ENCODE peak calls at places on chromosomes 7 and 10, in four cellular contexts. O is SJSA1, S is non-pigmented ciliary epithelial cell, A is EL. M is an unnamed sample.

GRCh38 chr10:67602268-67602950 is 93.6 kb downstream of the CTNNA3 start:
- DNase-seq in O (peak; percentile 68), S (peak; percentile 75), A (peak; percentile 97), M (no peak)

GRCh38 chr7:6392712-6393666 is 54.8 kb downstream of the DAGLB start:
- DNase-seq in O (peak; percentile 92), S (no peak), A (peak; percentile 87), M (no peak)

GRCh38 chr10:63010203-63010602 is 122.9 kb upstream of the NRBF2 start:
- DNase-seq in O (no peak), S (no peak), A (no peak), M (no peak)

GRCh38 chr10:102401735-102402511 is 6.4 kb downstream of the NFKB2 start:
- DNase-seq in O (no peak), S (no peak), A (peak; percentile 79), M (no peak)

GRCh38 chr7:68862736-68863135 is 735.5 kb upstream of the AUTS2 start:
- DNase-seq in O (no peak), S (no peak), A (no peak), M (peak; percentile 24)

GRCh38 chr7:40584667-40585433 is 450.0 kb downstream of the SUGCT start:
- DNase-seq in O (no peak), S (no peak), A (peak; percentile 57), M (no peak)

GRCh38 chr7:105013818-105014724 is at the start of gene KMT2E:
- DNase-seq in O (peak; percentile 93), S (no peak), A (peak; percentile 87), M (peak; percentile 86)

GRCh38 chr7:139893999-139894398 is 64.9 kb downstream of the TBXAS1 start:
- DNase-seq in O (no peak), S (no peak), A (no peak), M (no peak)

GRCh38 chr7:11170863-11171568 is 197.3 kb downstream of the PHF14 start:
- DNase-seq in O (no peak), S (no peak), A (no peak), M (no peak)

GRCh38 chr10:86500846-86501245 is 20.7 kb downstream of the WAPL start:
- DNase-seq in O (no peak), S (no peak), A (peak; percentile 29), M (no peak)

GRCh38 chr10:3871424-3871996 is 86.5 kb upstream of the KLF6 start:
- DNase-seq in O (no peak), S (no peak), A (no peak), M (no peak)

GRCh38 chr7:37482953-37483352 is 34.3 kb upstream of the ELMO1 start:
- DNase-seq in O (no peak), S (no peak), A (no peak), M (no peak)

GRCh38 chr10:104642311-104643022 is 1.4 kb downstream of the SORCS3 start:
- DNase-seq in O (peak; percentile 49), S (no peak), A (peak; percentile 46), M (peak; percentile 75)

GRCh38 chr7:107936312-107936711 is 45.3 kb downstream of the DLD start:
- DNase-seq in O (no peak), S (no peak), A (no peak), M (no peak)

GRCh38 chr7:140417456-140418155 is 13.7 kb downstream of the RAB19 start:
- DNase-seq in O (no peak), S (no peak), A (no peak), M (peak; percentile 88)

GRCh38 chr10:80870282-80870681 is 332.6 kb downstream of the SH2D4B start:
- DNase-seq in O (no peak), S (no peak), A (no peak), M (no peak)

M was measured in NCI-H1105.